ENCODE peak calls at places on chromosomes 4 and X, in nine cellular contexts. M is stimulated activated CD8-positive, alpha-beta memory T cell treated with anti-CD3 and anti-CD28 coated beads, Interleukin-15, amount 100 ng/mL, for 24 hours; Z is cardiac septum; C is Calu3; V is activated T-helper 1 cell treated with anti-CD3 and anti-CD28 coated beads, Interleukin-2, amount 50 U/mL, for 16 hours; F is NCI-H1436; X is naive thymus-derived CD8-positive, alpha-beta T cell; W is endodermal cell; H is nephron progenitor cell. N is an unnamed sample.

GRCh38 chr4:40924793-40925117 is 175.0 kb downstream of the NSUN7 start:
- DNase-seq in Z (no peak), H (no peak), X (no peak), W (no peak), V (no peak), M (no peak), F (no peak), C (no peak), N (no peak)

GRCh38 chrX:47148946-47149345 is 3.9 kb downstream of the RBM10 start:
- DNase-seq in V (no peak), H (no peak), C (no peak), X (no peak), M (no peak), F (no peak), Z (no peak), W (no peak), N (no peak)

GRCh38 chrX:133513116-133513515 is 97.8 kb upstream of the GPC4 start:
- DNase-seq in Z (no peak), M (no peak), F (no peak), C (no peak), W (no peak), V (no peak), H (no peak), X (no peak), N (no peak)

GRCh38 chr4:8306511-8307021 is 37.0 kb downstream of the HTRA3 start:
- DNase-seq in X (no peak), W (peak), V (no peak), F (no peak), M (no peak), H (no peak), C (no peak), Z (peak), N (no peak)

GRCh38 chr4:6338175-6338950 is 68.7 kb downstream of the WFS1 start:
- DNase-seq in F (no peak), X (no peak), W (no peak), V (no peak), M (no peak), C (no peak), Z (no peak), H (no peak), N (no peak)

GRCh38 chr4:67167849-67168248 is 377.5 kb downstream of the CENPC start:
- DNase-seq in Z (no peak), F (no peak), X (no peak), H (no peak), W (no peak), M (no peak), V (no peak), C (no peak), N (no peak)

GRCh38 chr4:7956306-7957112 is 16.8 kb upstream of the AFAP1 start:
- DNase-seq in W (no peak), M (no peak), C (peak), H (no peak), F (no peak), V (no peak), Z (no peak), X (no peak), N (peak)

GRCh38 chrX:151825927-151826471 is 86.7 kb upstream of the MAGEA4 start:
- DNase-seq in F (no peak), W (no peak), Z (no peak), M (no peak), C (no peak), X (no peak), V (no peak), H (no peak), N (no peak)

GRCh38 chr4:3873446-3874415 is 107.5 kb downstream of the ADRA2C start:
- DNase-seq in C (peak), M (no peak), H (peak), Z (peak), V (no peak), X (no peak), F (no peak), W (peak), N (peak)

GRCh38 chr4:121794505-121795192 is 6.5 kb upstream of the EXOSC9 start:
- DNase-seq in M (no peak), C (no peak), X (no peak), V (no peak), Z (no peak), F (no peak), W (no peak), H (no peak), N (no peak)

GRCh38 chr4:138967313-138967712 is 48.3 kb upstream of the NOCT start:
- DNase-seq in X (no peak), C (no peak), Z (no peak), H (no peak), M (no peak), W (no peak), F (no peak), V (no peak), N (no peak)

GRCh38 chr4:38449506-38450174 is 214.4 kb upstream of the KLF3 start:
- DNase-seq in H (no peak), X (no peak), W (peak), Z (no peak), M (no peak), C (peak), F (no peak), V (no peak), N (no peak)

GRCh38 chrX:115582871-115583729 is 22.1 kb downstream of the PLS3 start:
- DNase-seq in C (no peak), H (no peak), V (no peak), F (no peak), Z (no peak), W (peak), M (no peak), X (no peak), N (peak)

GRCh38 chr4:70505152-70505748 is 13.1 kb upstream of the AMTN start:
- DNase-seq in X (peak), Z (no peak), V (peak), W (peak), C (peak), M (peak), H (peak), F (peak), N (peak)

GRCh38 chr4:24537025-24537424 is 47.3 kb downstream of the DHX15 start:
- DNase-seq in X (no peak), F (no peak), Z (no peak), C (no peak), M (no peak), V (no peak), W (no peak), H (no peak), N (no peak)

GRCh38 chrX:153635788-153636668 is 11.0 kb upstream of the DUSP9 start:
- DNase-seq in V (no peak), W (peak), M (no peak), H (no peak), Z (peak), C (peak), F (no peak), X (no peak), N (peak)

GRCh38 chrX:102129473-102129872 is 4.0 kb downstream of the TCEAL2 start:
- DNase-seq in Z (no peak), V (no peak), M (no peak), W (no peak), X (no peak), F (peak), C (no peak), H (no peak), N (no peak)

GRCh38 chr4:168621806-168622589 is 125.1 kb downstream of the PALLD start:
- DNase-seq in C (no peak), Z (no peak), W (no peak), H (no peak), V (no peak), X (no peak), F (no peak), M (no peak), N (no peak)

GRCh38 chrX:27438937-27439336 is 24.2 kb downstream of the PPP4R3C start:
- DNase-seq in X (no peak), V (no peak), F (no peak), Z (no peak), W (no peak), H (no peak), M (no peak), C (no peak), N (no peak)

GRCh38 chr4:112327950-112328349 is 30.8 kb downstream of the ALPK1 start:
- DNase-seq in H (no peak), C (no peak), M (no peak), V (no peak), W (peak), F (peak), X (no peak), Z (no peak), N (no peak)

GRCh38 chr4:150152764-150153163 is 74.5 kb downstream of the DCLK2 start:
- DNase-seq in X (no peak), M (no peak), V (no peak), C (no peak), W (no peak), F (no peak), Z (no peak), H (no peak), N (no peak)

GRCh38 chr4:39942507-39942906 is 35.2 kb downstream of the PDS5A start:
- DNase-seq in V (no peak), F (no peak), W (no peak), M (no peak), X (no peak), Z (no peak), H (no peak), C (no peak), N (no peak)